ENCODE peak calls at places on chromosomes 16 and 17, in six cellular contexts. V is spleen, D is HCT116, Z is breast epithelium, M is esophagus muscularis mucosa, E is stomach. Y is an unnamed sample.
A peak's percentile ranks its signal among the peaks of the same experiment; 100 is the strongest.

GRCh38 chr16:57279780-57280638 is 4.5 kb downstream of the PLLP start:
- DNase-seq in E (no peak), M (no peak), D (no peak), V (no peak), Z (no peak), Y (no peak)

GRCh38 chr16:54284931-54285413 is 1.6 kb downstream of the IRX3 start:
- DNase-seq in V (no peak), E (no peak), M (no peak), Z (no peak), D (no peak), Y (peak; percentile 38)

GRCh38 chr16:71287903-71288302 is 1.3 kb downstream of the CMTR2 start:
- DNase-seq in Z (no peak), E (no peak), D (no peak), V (no peak), M (no peak), Y (no peak)

GRCh38 chr16:87644596-87644995 is 42.3 kb downstream of the JPH3 start:
- DNase-seq in D (no peak), V (no peak), E (no peak), M (no peak), Z (no peak), Y (no peak)

GRCh38 chr16:56662357-56663354 is 4.9 kb downstream of the MT1F start:
- DNase-seq in M (no peak), D (no peak), V (no peak), Z (no peak), E (no peak), Y (peak; percentile 65)

GRCh38 chr17:58985265-58985810 is 121.3 kb downstream of the TRIM37 start:
- DNase-seq in D (no peak), V (no peak), Z (no peak), M (no peak), E (no peak), Y (no peak)

GRCh38 chr17:4566785-4567184 is 6.4 kb upstream of the GGT6 start:
- DNase-seq in Z (no peak), V (peak; percentile 61), E (peak; percentile 63), D (peak; percentile 66), M (no peak), Y (peak; percentile 94)

GRCh38 chr17:247767-248166 is 66.3 kb upstream of the DOC2B start:
- DNase-seq in E (peak; percentile 55), Z (peak; percentile 47), V (peak; percentile 73), D (no peak), M (no peak), Y (no peak)

GRCh38 chr17:10251212-10251948 is 53.0 kb upstream of the GAS7 start:
- DNase-seq in D (no peak), E (no peak), V (no peak), Z (no peak), M (no peak), Y (no peak)

GRCh38 chr16:84595052-84595481 is 22.8 kb downstream of the COTL1 start:
- DNase-seq in V (no peak), D (no peak), M (no peak), Z (peak; percentile 70), E (peak; percentile 87), Y (no peak)

GRCh38 chr17:79083191-79083971 is 8.8 kb downstream of the ENGASE start:
- DNase-seq in E (no peak), V (peak; percentile 70), D (no peak), M (no peak), Z (no peak), Y (no peak)

GRCh38 chr17:80927791-80928216 is 63.8 kb upstream of the CHMP6 start:
- DNase-seq in D (no peak), Z (no peak), E (no peak), M (no peak), V (peak; percentile 35), Y (no peak)

GRCh38 chr17:36144014-36144413 is 32.4 kb downstream of the TBC1D3B start:
- DNase-seq in Z (no peak), V (no peak), M (peak; percentile 75), E (no peak), D (no peak), Y (no peak)

GRCh38 chr17:63365366-63366237 is 80.5 kb downstream of the CYB561 start:
- DNase-seq in V (no peak), M (no peak), Z (no peak), D (no peak), E (no peak), Y (no peak)

GRCh38 chr17:49907279-49907678 is 59.4 kb upstream of the TAC4 start:
- DNase-seq in V (no peak), Z (no peak), D (no peak), E (no peak), M (no peak), Y (peak; percentile 53)

GRCh38 chr16:1286492-1287094 is 22.8 kb upstream of the UBE2I start:
- DNase-seq in D (no peak), M (no peak), V (no peak), Z (no peak), E (no peak), Y (no peak)

GRCh38 chr17:49984776-49985175 is 10.2 kb downstream of the DLX3 start:
- DNase-seq in D (no peak), M (no peak), Z (no peak), V (peak; percentile 13), E (no peak), Y (no peak)

GRCh38 chr16:1193143-1193824 is 31.8 kb downstream of the TPSG1 start:
- DNase-seq in Z (no peak), D (peak; percentile 53), M (no peak), E (no peak), V (no peak), Y (no peak)

GRCh38 chr17:28908640-28909098 is 5.8 kb upstream of the DHRS13 start:
- DNase-seq in E (no peak), M (peak; percentile 92), V (no peak), D (no peak), Z (no peak), Y (no peak)

GRCh38 chr17:28912938-28913333 is 10.1 kb upstream of the DHRS13 start:
- DNase-seq in Z (no peak), E (no peak), M (no peak), V (no peak), D (no peak), Y (no peak)

GRCh38 chr17:28912281-28912937 is 9.5 kb upstream of the DHRS13 start:
- DNase-seq in Z (no peak), V (no peak), M (no peak), D (no peak), E (no peak), Y (peak; percentile 51)

GRCh38 chr17:28911411-28912045 is 8.6 kb upstream of the DHRS13 start:
- DNase-seq in Z (no peak), M (no peak), D (no peak), E (no peak), V (no peak), Y (no peak)

GRCh38 chr17:28910534-28910933 is 7.7 kb upstream of the DHRS13 start:
- DNase-seq in E (no peak), V (no peak), M (no peak), D (no peak), Z (no peak), Y (no peak)
- TF ChIP-seq POLR2AphosphoS5 in E (no peak), V (no peak), M (no peak), D (no peak), Z (no peak), Y (no peak)

GRCh38 chr16:11868412-11868980 is 17.2 kb upstream of the RSL1D1 start:
- DNase-seq in M (no peak), E (no peak), D (no peak), V (no peak), Z (no peak), Y (no peak)

GRCh38 chr16:11876306-11876705 is 25.0 kb upstream of the RSL1D1 start:
- DNase-seq in V (no peak), E (no peak), D (no peak), Z (no peak), M (no peak), Y (no peak)

GRCh38 chr16:11869657-11870228 is 18.4 kb upstream of the RSL1D1 start:
- DNase-seq in V (no peak), Z (no peak), E (no peak), M (no peak), D (no peak), Y (no peak)

GRCh38 chr16:11875721-11876120 is 24.4 kb upstream of the RSL1D1 start:
- DNase-seq in D (no peak), V (no peak), M (no peak), Z (no peak), E (no peak), Y (no peak)

GRCh38 chr16:11871193-11871592 is 19.9 kb upstream of the RSL1D1 start:
- DNase-seq in V (no peak), Z (no peak), D (no peak), M (no peak), E (no peak), Y (peak; percentile 78)
- TF ChIP-seq CTCF in V (no peak), Z (no peak), D (peak; percentile 27), M (peak; percentile 17), E (no peak), Y (peak; percentile 46)

GRCh38 chr17:48606892-48607241 is 2.1 kb upstream of the HOXB6 start:
- DNase-seq in Z (no peak), M (no peak), D (no peak), E (no peak), V (no peak), Y (no peak)

GRCh38 chr17:48604770-48605329 is at the start of gene HOXB6:
- DNase-seq in Z (no peak), M (no peak), E (no peak), D (no peak), V (no peak), Y (no peak)

GRCh38 chr17:48603959-48604769 is 622 bp downstream of the HOXB6 start:
- DNase-seq in V (peak; percentile 45), M (no peak), Z (no peak), D (peak; percentile 69), E (no peak), Y (peak; percentile 69)

GRCh38 chr17:48605991-48606891 is 1.5 kb upstream of the HOXB6 start:
- DNase-seq in Z (no peak), V (peak; percentile 49), M (no peak), D (no peak), E (no peak), Y (no peak)

DNA sequence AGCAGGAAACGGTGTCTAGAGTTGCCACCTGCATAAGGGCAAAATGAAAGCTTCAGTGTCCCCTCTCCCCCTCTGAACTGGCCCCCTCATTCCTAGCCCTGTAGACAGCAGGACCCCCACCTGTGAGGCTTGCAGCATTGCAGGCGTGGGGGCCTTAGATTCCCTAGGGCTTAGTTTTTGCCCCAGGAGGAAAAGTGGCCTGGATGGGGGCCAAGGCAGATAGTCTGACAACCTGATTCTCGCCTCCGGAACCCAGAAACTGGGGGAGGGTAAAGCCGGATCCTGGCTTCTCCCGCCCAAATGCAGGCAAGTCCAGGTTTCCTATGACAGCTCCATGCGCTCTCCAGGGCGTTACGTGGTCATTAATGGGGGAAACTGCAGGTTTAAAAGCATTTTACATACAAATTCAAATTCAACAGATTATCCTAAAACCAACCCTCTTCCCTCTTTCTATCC is 651 bp upstream of the HOXB6 start:
- DNase-seq in D (no peak), V (peak; percentile 42), E (no peak), M (no peak), Z (no peak), Y (peak; percentile 59)
- H3K4me1 ChIP-seq in D (peaks cover 65% of the 10 kb centered on the region), V (peaks cover 8% of the 10 kb centered on the region), E (no peaks in the 10 kb centered on the region), M (peaks cover 13% of the 10 kb centered on the region), Z (no peaks in the 10 kb centered on the region), Y (peaks cover 42% of the 10 kb centered on the region)

DNA sequence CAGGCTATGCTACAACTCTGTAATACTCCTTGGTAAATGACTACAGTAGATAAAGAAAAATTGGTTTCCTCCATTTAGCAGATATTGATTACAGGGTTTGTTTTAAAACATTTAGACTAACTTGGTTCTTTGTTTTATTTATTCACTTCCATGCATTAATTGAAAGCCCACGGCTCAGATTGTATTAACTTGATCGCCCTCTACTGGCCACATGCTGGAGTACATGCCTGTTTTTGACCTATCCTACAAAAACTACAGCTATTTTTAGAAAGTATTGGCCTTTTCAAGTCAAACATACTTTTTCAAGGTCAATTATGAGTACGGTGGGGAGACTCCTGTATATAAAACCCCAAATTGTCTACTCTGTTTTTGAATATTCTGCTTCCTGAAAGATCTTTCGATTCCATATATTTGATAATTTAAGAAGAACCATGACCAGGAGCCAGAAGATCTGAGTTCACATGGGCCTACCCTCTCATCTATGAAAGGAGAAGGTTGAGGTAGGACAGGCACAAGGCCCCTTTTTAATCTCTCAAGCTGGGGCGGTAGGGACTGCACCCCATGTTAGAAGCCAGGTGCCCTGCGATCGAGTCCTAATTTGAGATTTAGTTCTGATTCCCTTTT is 51.8 kb downstream of the CA10 start:
- DNase-seq in E (peak; percentile 50), Z (no peak), V (no peak), D (peak; percentile 19), M (no peak), Y (peak; percentile 76)
- TF ChIP-seq POLR2AphosphoS5 in E (no peak), Z (no peak), V (no peak), D (no peak), M (no peak), Y (no peak)